ENCODE peak calls at places on chromosomes 3 and 15, in seven cellular contexts. One of them, this sample, is unnamed. For H3K36me3, the result is how much of the 10 kb centered on the place peaks cover.

GRCh38 chr3:187227658-187228258 is 30.5 kb downstream of the RTP1 start:
- DNase-seq in Peyer's patch: no peak
- DNase-seq in effector memory CD4-positive, alpha-beta T cell: no peak
- DNase-seq in transverse colon: no peak
- DNase-seq in sigmoid colon: no peak
- DNase-seq in iPS DF 6.9: no peak
- DNase-seq in endodermal cell: no peak
- DNase-seq in this sample: peak

GRCh38 chr15:41930221-41930866 is 36.5 kb upstream of the SPTBN5 start:
- DNase-seq in iPS DF 6.9: no peak
- DNase-seq in sigmoid colon: no peak
- DNase-seq in Peyer's patch: peak
- DNase-seq in effector memory CD4-positive, alpha-beta T cell: no peak
- DNase-seq in transverse colon: peak
- DNase-seq in endodermal cell: no peak
- DNase-seq in this sample: peak

GRCh38 chr3:23385327-23385726 is 182.2 kb downstream of the UBE2E2 start:
- DNase-seq in effector memory CD4-positive, alpha-beta T cell: no peak
- DNase-seq in iPS DF 6.9: no peak
- DNase-seq in sigmoid colon: no peak
- DNase-seq in transverse colon: no peak
- DNase-seq in endodermal cell: no peak
- DNase-seq in Peyer's patch: no peak
- DNase-seq in this sample: no peak

GRCh38 chr3:45575491-45575923 is 19.0 kb upstream of the LIMD1 start:
- DNase-seq in effector memory CD4-positive, alpha-beta T cell: no peak
- DNase-seq in iPS DF 6.9: no peak
- DNase-seq in sigmoid colon: no peak
- DNase-seq in endodermal cell: peak
- DNase-seq in transverse colon: no peak
- DNase-seq in Peyer's patch: no peak
- DNase-seq in this sample: no peak

GRCh38 chr3:156297582-156297981 is 177.2 kb downstream of the KCNAB1 start:
- DNase-seq in endodermal cell: no peak
- DNase-seq in sigmoid colon: no peak
- DNase-seq in Peyer's patch: no peak
- DNase-seq in transverse colon: no peak
- DNase-seq in iPS DF 6.9: no peak
- DNase-seq in effector memory CD4-positive, alpha-beta T cell: no peak
- DNase-seq in this sample: no peak

GRCh38 chr3:39637807-39638206 is 170.3 kb downstream of the MOBP start:
- DNase-seq in iPS DF 6.9: no peak
- DNase-seq in sigmoid colon: no peak
- DNase-seq in transverse colon: no peak
- DNase-seq in endodermal cell: no peak
- DNase-seq in Peyer's patch: no peak
- DNase-seq in effector memory CD4-positive, alpha-beta T cell: no peak
- DNase-seq in this sample: no peak

GRCh38 chr3:10285742-10286524 is 6.8 kb downstream of the GHRL start:
- DNase-seq in Peyer's patch: no peak
- DNase-seq in endodermal cell: no peak
- DNase-seq in sigmoid colon: no peak
- DNase-seq in transverse colon: no peak
- DNase-seq in iPS DF 6.9: no peak
- DNase-seq in effector memory CD4-positive, alpha-beta T cell: no peak
- DNase-seq in this sample: no peak

GRCh38 chr3:156483961-156484787 is 70.7 kb downstream of the SSR3 start:
- DNase-seq in endodermal cell: no peak
- DNase-seq in Peyer's patch: peak
- DNase-seq in sigmoid colon: peak
- DNase-seq in effector memory CD4-positive, alpha-beta T cell: peak
- DNase-seq in transverse colon: peak
- DNase-seq in iPS DF 6.9: no peak
- DNase-seq in this sample: peak

GRCh38 chr15:73873889-73874511 is 636 bp downstream of the TBC1D21 start:
- DNase-seq in endodermal cell: peak
- DNase-seq in Peyer's patch: peak
- DNase-seq in iPS DF 6.9: peak
- DNase-seq in transverse colon: no peak
- DNase-seq in sigmoid colon: no peak
- DNase-seq in effector memory CD4-positive, alpha-beta T cell: no peak
- DNase-seq in this sample: peak

GRCh38 chr15:23877502-23878412 is 190.7 kb upstream of the NDN start:
- DNase-seq in Peyer's patch: peak
- DNase-seq in endodermal cell: peak
- DNase-seq in transverse colon: peak
- DNase-seq in iPS DF 6.9: no peak
- DNase-seq in sigmoid colon: no peak
- DNase-seq in effector memory CD4-positive, alpha-beta T cell: no peak
- DNase-seq in this sample: peak

GRCh38 chr3:169218314-169218983 is 445.1 kb downstream of the MECOM start:
- DNase-seq in Peyer's patch: peak
- DNase-seq in effector memory CD4-positive, alpha-beta T cell: no peak
- DNase-seq in iPS DF 6.9: peak
- DNase-seq in endodermal cell: peak
- DNase-seq in transverse colon: peak
- DNase-seq in sigmoid colon: no peak
- DNase-seq in this sample: peak

GRCh38 chr15:70672081-70672480 is 91.3 kb downstream of the UACA start:
- DNase-seq in iPS DF 6.9: no peak
- DNase-seq in effector memory CD4-positive, alpha-beta T cell: no peak
- DNase-seq in endodermal cell: no peak
- DNase-seq in transverse colon: no peak
- DNase-seq in sigmoid colon: no peak
- DNase-seq in Peyer's patch: no peak
- DNase-seq in this sample: no peak

GRCh38 chr3:54888873-54889272 is 39.0 kb downstream of the LRTM1 start:
- DNase-seq in transverse colon: no peak
- DNase-seq in Peyer's patch: no peak
- DNase-seq in iPS DF 6.9: no peak
- DNase-seq in sigmoid colon: no peak
- DNase-seq in endodermal cell: no peak
- DNase-seq in effector memory CD4-positive, alpha-beta T cell: no peak
- DNase-seq in this sample: no peak

GRCh38 chr3:37031115-37031682 is 37.9 kb downstream of the MLH1 start:
- DNase-seq in Peyer's patch: no peak
- DNase-seq in iPS DF 6.9: no peak
- DNase-seq in endodermal cell: no peak
- DNase-seq in effector memory CD4-positive, alpha-beta T cell: no peak
- DNase-seq in transverse colon: no peak
- DNase-seq in sigmoid colon: peak
- DNase-seq in this sample: no peak

GRCh38 chr3:37029516-37030163 is 36.3 kb downstream of the MLH1 start:
- DNase-seq in iPS DF 6.9: no peak
- DNase-seq in sigmoid colon: no peak
- DNase-seq in Peyer's patch: no peak
- DNase-seq in endodermal cell: no peak
- DNase-seq in transverse colon: no peak
- DNase-seq in effector memory CD4-positive, alpha-beta T cell: no peak
- DNase-seq in this sample: no peak

GRCh38 chr3:37029111-37029510 is 35.8 kb downstream of the MLH1 start:
- DNase-seq in sigmoid colon: no peak
- DNase-seq in iPS DF 6.9: no peak
- DNase-seq in transverse colon: no peak
- DNase-seq in effector memory CD4-positive, alpha-beta T cell: no peak
- DNase-seq in endodermal cell: no peak
- DNase-seq in Peyer's patch: no peak
- DNase-seq in this sample: no peak

GRCh38 chr3:37030573-37030972 is 37.3 kb downstream of the MLH1 start:
- DNase-seq in endodermal cell: no peak
- DNase-seq in effector memory CD4-positive, alpha-beta T cell: no peak
- DNase-seq in sigmoid colon: no peak
- DNase-seq in iPS DF 6.9: no peak
- DNase-seq in transverse colon: no peak
- DNase-seq in Peyer's patch: no peak
- DNase-seq in this sample: no peak

DNA sequence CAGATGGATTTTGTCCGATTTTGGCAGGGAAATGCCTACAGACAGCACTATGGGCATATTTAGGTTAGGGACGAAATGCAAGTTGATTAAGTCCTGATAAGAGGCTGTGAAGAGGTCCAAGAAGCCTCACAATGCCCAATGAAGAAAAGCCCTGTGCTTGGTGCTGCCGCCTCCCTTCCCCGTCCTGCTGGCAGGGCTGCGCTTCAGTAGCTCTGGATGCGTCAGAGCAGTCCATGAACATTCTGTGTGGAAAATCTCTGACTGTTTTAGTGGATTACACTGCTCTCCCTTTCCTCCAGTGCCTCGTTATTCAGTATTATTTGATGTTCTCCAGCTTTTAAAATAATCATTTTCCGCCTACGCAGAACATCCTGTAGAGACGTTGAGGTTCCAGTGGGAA is 39.6 kb downstream of the MLH1 start:
- DNase-seq in sigmoid colon: peak
- DNase-seq in effector memory CD4-positive, alpha-beta T cell: no peak
- DNase-seq in iPS DF 6.9: no peak
- DNase-seq in endodermal cell: no peak
- DNase-seq in Peyer's patch: no peak
- DNase-seq in transverse colon: no peak
- DNase-seq in this sample: no peak
- H3K36me3 ChIP-seq in sigmoid colon: under half
- H3K36me3 ChIP-seq in effector memory CD4-positive, alpha-beta T cell: half or more
- H3K36me3 ChIP-seq in iPS DF 6.9: under half
- H3K36me3 ChIP-seq in endodermal cell: half or more
- H3K36me3 ChIP-seq in Peyer's patch: under half
- H3K36me3 ChIP-seq in transverse colon: under half
- H3K36me3 ChIP-seq in this sample: half or more

GRCh38 chr3:56467801-56468183 is 475 bp downstream of the ERC2 start:
- DNase-seq in sigmoid colon: no peak
- DNase-seq in iPS DF 6.9: no peak
- DNase-seq in endodermal cell: peak
- DNase-seq in Peyer's patch: no peak
- DNase-seq in transverse colon: no peak
- DNase-seq in effector memory CD4-positive, alpha-beta T cell: no peak
- DNase-seq in this sample: no peak

GRCh38 chr3:56471771-56472170 is 3.5 kb upstream of the ERC2 start:
- DNase-seq in endodermal cell: no peak
- DNase-seq in sigmoid colon: no peak
- DNase-seq in transverse colon: no peak
- DNase-seq in Peyer's patch: no peak
- DNase-seq in effector memory CD4-positive, alpha-beta T cell: no peak
- DNase-seq in iPS DF 6.9: no peak
- DNase-seq in this sample: no peak

GRCh38 chr3:56467108-56467507 is 1.2 kb downstream of the ERC2 start:
- DNase-seq in transverse colon: peak
- DNase-seq in iPS DF 6.9: peak
- DNase-seq in effector memory CD4-positive, alpha-beta T cell: no peak
- DNase-seq in endodermal cell: peak
- DNase-seq in sigmoid colon: no peak
- DNase-seq in Peyer's patch: peak
- DNase-seq in this sample: peak

GRCh38 chr3:56469141-56469540 is 874 bp upstream of the ERC2 start:
- DNase-seq in effector memory CD4-positive, alpha-beta T cell: no peak
- DNase-seq in Peyer's patch: no peak
- DNase-seq in transverse colon: no peak
- DNase-seq in sigmoid colon: no peak
- DNase-seq in endodermal cell: no peak
- DNase-seq in iPS DF 6.9: no peak
- DNase-seq in this sample: no peak

GRCh38 chr3:56468184-56469106 is at the start of gene ERC2:
- DNase-seq in iPS DF 6.9: peak
- DNase-seq in transverse colon: peak
- DNase-seq in effector memory CD4-positive, alpha-beta T cell: no peak
- DNase-seq in Peyer's patch: no peak
- DNase-seq in sigmoid colon: no peak
- DNase-seq in endodermal cell: peak
- DNase-seq in this sample: peak
- H3K4me3 ChIP-seq in iPS DF 6.9: peak
- H3K4me3 ChIP-seq in transverse colon: no peak
- H3K4me3 ChIP-seq in effector memory CD4-positive, alpha-beta T cell: no peak
- H3K4me3 ChIP-seq in Peyer's patch: peak
- H3K4me3 ChIP-seq in sigmoid colon: peak
- H3K4me3 ChIP-seq in endodermal cell: peak
- H3K4me3 ChIP-seq in this sample: peak

GRCh38 chr15:89194608-89195007 is 26.8 kb downstream of the RLBP1 start:
- DNase-seq in sigmoid colon: no peak
- DNase-seq in transverse colon: no peak
- DNase-seq in iPS DF 6.9: no peak
- DNase-seq in effector memory CD4-positive, alpha-beta T cell: no peak
- DNase-seq in Peyer's patch: no peak
- DNase-seq in endodermal cell: no peak
- DNase-seq in this sample: no peak

GRCh38 chr15:89196994-89197393 is 24.4 kb downstream of the RLBP1 start:
- DNase-seq in Peyer's patch: no peak
- DNase-seq in endodermal cell: no peak
- DNase-seq in effector memory CD4-positive, alpha-beta T cell: no peak
- DNase-seq in sigmoid colon: no peak
- DNase-seq in transverse colon: peak
- DNase-seq in iPS DF 6.9: no peak
- DNase-seq in this sample: no peak

GRCh38 chr15:89197503-89197971 is 23.8 kb downstream of the RLBP1 start:
- DNase-seq in endodermal cell: peak
- DNase-seq in transverse colon: peak
- DNase-seq in iPS DF 6.9: peak
- DNase-seq in effector memory CD4-positive, alpha-beta T cell: no peak
- DNase-seq in Peyer's patch: no peak
- DNase-seq in sigmoid colon: peak
- DNase-seq in this sample: no peak

GRCh38 chr15:89195836-89196235 is 25.5 kb downstream of the RLBP1 start:
- DNase-seq in Peyer's patch: no peak
- DNase-seq in sigmoid colon: no peak
- DNase-seq in effector memory CD4-positive, alpha-beta T cell: no peak
- DNase-seq in endodermal cell: no peak
- DNase-seq in iPS DF 6.9: no peak
- DNase-seq in transverse colon: no peak
- DNase-seq in this sample: no peak

GRCh38 chr15:89196241-89196640 is 25.1 kb downstream of the RLBP1 start:
- DNase-seq in endodermal cell: no peak
- DNase-seq in Peyer's patch: no peak
- DNase-seq in transverse colon: no peak
- DNase-seq in sigmoid colon: no peak
- DNase-seq in iPS DF 6.9: no peak
- DNase-seq in effector memory CD4-positive, alpha-beta T cell: no peak
- DNase-seq in this sample: no peak
- H3K36me3 ChIP-seq in endodermal cell: under half
- H3K36me3 ChIP-seq in Peyer's patch: under half
- H3K36me3 ChIP-seq in transverse colon: under half
- H3K36me3 ChIP-seq in sigmoid colon: under half
- H3K36me3 ChIP-seq in iPS DF 6.9: under half
- H3K36me3 ChIP-seq in effector memory CD4-positive, alpha-beta T cell: under half
- H3K36me3 ChIP-seq in this sample: under half

GRCh38 chr3:16885948-16886683 is 1.4 kb downstream of the PLCL2 start:
- DNase-seq in transverse colon: no peak
- DNase-seq in endodermal cell: no peak
- DNase-seq in Peyer's patch: no peak
- DNase-seq in effector memory CD4-positive, alpha-beta T cell: no peak
- DNase-seq in sigmoid colon: no peak
- DNase-seq in iPS DF 6.9: no peak
- DNase-seq in this sample: no peak

GRCh38 chr3:16887130-16887529 is 2.4 kb downstream of the PLCL2 start:
- DNase-seq in Peyer's patch: no peak
- DNase-seq in endodermal cell: no peak
- DNase-seq in iPS DF 6.9: no peak
- DNase-seq in sigmoid colon: no peak
- DNase-seq in transverse colon: no peak
- DNase-seq in effector memory CD4-positive, alpha-beta T cell: no peak
- DNase-seq in this sample: no peak

GRCh38 chr3:16885588-16885903 is 791 bp downstream of the PLCL2 start:
- DNase-seq in effector memory CD4-positive, alpha-beta T cell: no peak
- DNase-seq in endodermal cell: no peak
- DNase-seq in iPS DF 6.9: no peak
- DNase-seq in transverse colon: no peak
- DNase-seq in Peyer's patch: no peak
- DNase-seq in sigmoid colon: no peak
- DNase-seq in this sample: no peak

GRCh38 chr3:16890605-16891333 is 6.0 kb downstream of the PLCL2 start:
- DNase-seq in endodermal cell: no peak
- DNase-seq in iPS DF 6.9: no peak
- DNase-seq in sigmoid colon: no peak
- DNase-seq in transverse colon: no peak
- DNase-seq in effector memory CD4-positive, alpha-beta T cell: no peak
- DNase-seq in Peyer's patch: no peak
- DNase-seq in this sample: peak

GRCh38 chr3:16888785-16889607 is 4.2 kb downstream of the PLCL2 start:
- DNase-seq in sigmoid colon: no peak
- DNase-seq in effector memory CD4-positive, alpha-beta T cell: no peak
- DNase-seq in transverse colon: no peak
- DNase-seq in iPS DF 6.9: no peak
- DNase-seq in endodermal cell: no peak
- DNase-seq in Peyer's patch: no peak
- DNase-seq in this sample: no peak
- H3K4me3 ChIP-seq in sigmoid colon: no peak
- H3K4me3 ChIP-seq in effector memory CD4-positive, alpha-beta T cell: peak
- H3K4me3 ChIP-seq in transverse colon: no peak
- H3K4me3 ChIP-seq in iPS DF 6.9: no peak
- H3K4me3 ChIP-seq in endodermal cell: no peak
- H3K4me3 ChIP-seq in Peyer's patch: no peak
- H3K4me3 ChIP-seq in this sample: peak

This sample was measured in MG63.